ENCODE peak calls at places on chromosomes 11 and 22, in five cellular contexts. One of them, this sample, is unnamed.

GRCh38 chr11:36510567-36511020 is 522 bp upstream of the TRAF6 start:
- DNase-seq in NCI-H2029: no peak
- DNase-seq in activated CD4-positive, CD25-positive, alpha-beta regulatory T cell treated with anti-CD3 and anti-CD28 coated beads, Interleukin-2, amount 50 U/mL, for 16 hours: no peak
- DNase-seq in amygdala: no peak
- DNase-seq in naive thymus-derived CD8-positive, alpha-beta T cell: no peak
- DNase-seq in this sample: no peak

GRCh38 chr11:73671701-73672100 is 25.3 kb downstream of the PLEKHB1 start:
- DNase-seq in activated CD4-positive, CD25-positive, alpha-beta regulatory T cell treated with anti-CD3 and anti-CD28 coated beads, Interleukin-2, amount 50 U/mL, for 16 hours: no peak
- DNase-seq in amygdala: no peak
- DNase-seq in naive thymus-derived CD8-positive, alpha-beta T cell: no peak
- DNase-seq in NCI-H2029: no peak
- DNase-seq in this sample: peak

GRCh38 chr11:121466063-121466794 is 13.5 kb upstream of the SORL1-AS1 start:
- DNase-seq in activated CD4-positive, CD25-positive, alpha-beta regulatory T cell treated with anti-CD3 and anti-CD28 coated beads, Interleukin-2, amount 50 U/mL, for 16 hours: no peak
- DNase-seq in naive thymus-derived CD8-positive, alpha-beta T cell: no peak
- DNase-seq in NCI-H2029: peak
- DNase-seq in amygdala: no peak
- DNase-seq in this sample: peak

GRCh38 chr22:19959587-19960490 is 18.2 kb upstream of the TXNRD2 start:
- DNase-seq in activated CD4-positive, CD25-positive, alpha-beta regulatory T cell treated with anti-CD3 and anti-CD28 coated beads, Interleukin-2, amount 50 U/mL, for 16 hours: no peak
- DNase-seq in naive thymus-derived CD8-positive, alpha-beta T cell: no peak
- DNase-seq in NCI-H2029: no peak
- DNase-seq in amygdala: no peak
- DNase-seq in this sample: peak

GRCh38 chr11:64918056-64918455 is 1.0 kb upstream of the ATG2A start:
- DNase-seq in amygdala: no peak
- DNase-seq in activated CD4-positive, CD25-positive, alpha-beta regulatory T cell treated with anti-CD3 and anti-CD28 coated beads, Interleukin-2, amount 50 U/mL, for 16 hours: no peak
- DNase-seq in NCI-H2029: no peak
- DNase-seq in naive thymus-derived CD8-positive, alpha-beta T cell: no peak
- DNase-seq in this sample: no peak

GRCh38 chr22:19287076-19287724 is 4.3 kb downstream of the CLTCL1 start:
- DNase-seq in activated CD4-positive, CD25-positive, alpha-beta regulatory T cell treated with anti-CD3 and anti-CD28 coated beads, Interleukin-2, amount 50 U/mL, for 16 hours: no peak
- DNase-seq in NCI-H2029: peak
- DNase-seq in naive thymus-derived CD8-positive, alpha-beta T cell: no peak
- DNase-seq in amygdala: no peak
- DNase-seq in this sample: no peak

GRCh38 chr22:27388090-27388600 is 413.4 kb downstream of the MN1 start:
- DNase-seq in naive thymus-derived CD8-positive, alpha-beta T cell: no peak
- DNase-seq in activated CD4-positive, CD25-positive, alpha-beta regulatory T cell treated with anti-CD3 and anti-CD28 coated beads, Interleukin-2, amount 50 U/mL, for 16 hours: no peak
- DNase-seq in amygdala: no peak
- DNase-seq in NCI-H2029: no peak
- DNase-seq in this sample: no peak

GRCh38 chr11:112300094-112300786 is 39.6 kb upstream of the PLET1 start:
- DNase-seq in naive thymus-derived CD8-positive, alpha-beta T cell: no peak
- DNase-seq in amygdala: no peak
- DNase-seq in activated CD4-positive, CD25-positive, alpha-beta regulatory T cell treated with anti-CD3 and anti-CD28 coated beads, Interleukin-2, amount 50 U/mL, for 16 hours: no peak
- DNase-seq in NCI-H2029: no peak
- DNase-seq in this sample: peak

GRCh38 chr11:57800444-57801184 is 39.0 kb downstream of the CTNND1 start:
- DNase-seq in activated CD4-positive, CD25-positive, alpha-beta regulatory T cell treated with anti-CD3 and anti-CD28 coated beads, Interleukin-2, amount 50 U/mL, for 16 hours: no peak
- DNase-seq in NCI-H2029: peak
- DNase-seq in amygdala: no peak
- DNase-seq in naive thymus-derived CD8-positive, alpha-beta T cell: no peak
- DNase-seq in this sample: no peak

GRCh38 chr22:30884211-30885000 is 84.2 kb downstream of the MORC2 start:
- DNase-seq in amygdala: no peak
- DNase-seq in naive thymus-derived CD8-positive, alpha-beta T cell: no peak
- DNase-seq in activated CD4-positive, CD25-positive, alpha-beta regulatory T cell treated with anti-CD3 and anti-CD28 coated beads, Interleukin-2, amount 50 U/mL, for 16 hours: no peak
- DNase-seq in NCI-H2029: no peak
- DNase-seq in this sample: no peak

GRCh38 chr11:6746086-6746618 is 25.6 kb downstream of the OR2AG2 start:
- DNase-seq in NCI-H2029: no peak
- DNase-seq in activated CD4-positive, CD25-positive, alpha-beta regulatory T cell treated with anti-CD3 and anti-CD28 coated beads, Interleukin-2, amount 50 U/mL, for 16 hours: no peak
- DNase-seq in naive thymus-derived CD8-positive, alpha-beta T cell: peak
- DNase-seq in amygdala: no peak
- DNase-seq in this sample: no peak

GRCh38 chr11:134418119-134418840 is 6.2 kb upstream of the B3GAT1 start:
- DNase-seq in naive thymus-derived CD8-positive, alpha-beta T cell: no peak
- DNase-seq in NCI-H2029: no peak
- DNase-seq in activated CD4-positive, CD25-positive, alpha-beta regulatory T cell treated with anti-CD3 and anti-CD28 coated beads, Interleukin-2, amount 50 U/mL, for 16 hours: no peak
- DNase-seq in amygdala: no peak
- DNase-seq in this sample: no peak

GRCh38 chr11:43786016-43786415 is 94.6 kb upstream of the ALKBH3 start:
- DNase-seq in naive thymus-derived CD8-positive, alpha-beta T cell: no peak
- DNase-seq in amygdala: no peak
- DNase-seq in activated CD4-positive, CD25-positive, alpha-beta regulatory T cell treated with anti-CD3 and anti-CD28 coated beads, Interleukin-2, amount 50 U/mL, for 16 hours: no peak
- DNase-seq in NCI-H2029: no peak
- DNase-seq in this sample: no peak

GRCh38 chr11:47394322-47395224 is 13.8 kb upstream of the SLC39A13 start:
- DNase-seq in amygdala: no peak
- DNase-seq in activated CD4-positive, CD25-positive, alpha-beta regulatory T cell treated with anti-CD3 and anti-CD28 coated beads, Interleukin-2, amount 50 U/mL, for 16 hours: peak
- DNase-seq in naive thymus-derived CD8-positive, alpha-beta T cell: peak
- DNase-seq in NCI-H2029: no peak
- DNase-seq in this sample: peak

GRCh38 chr11:121672630-121673487 is 220.1 kb upstream of the SORL1-AS1 start:
- DNase-seq in amygdala: no peak
- DNase-seq in naive thymus-derived CD8-positive, alpha-beta T cell: no peak
- DNase-seq in NCI-H2029: no peak
- DNase-seq in activated CD4-positive, CD25-positive, alpha-beta regulatory T cell treated with anti-CD3 and anti-CD28 coated beads, Interleukin-2, amount 50 U/mL, for 16 hours: no peak
- DNase-seq in this sample: peak

GRCh38 chr11:90349741-90350140 is 126.9 kb upstream of the CHORDC1 start:
- DNase-seq in activated CD4-positive, CD25-positive, alpha-beta regulatory T cell treated with anti-CD3 and anti-CD28 coated beads, Interleukin-2, amount 50 U/mL, for 16 hours: no peak
- DNase-seq in naive thymus-derived CD8-positive, alpha-beta T cell: no peak
- DNase-seq in amygdala: no peak
- DNase-seq in NCI-H2029: no peak
- DNase-seq in this sample: no peak

GRCh38 chr11:123144707-123145106 is 50.3 kb downstream of the CLMP start:
- DNase-seq in NCI-H2029: no peak
- DNase-seq in naive thymus-derived CD8-positive, alpha-beta T cell: no peak
- DNase-seq in activated CD4-positive, CD25-positive, alpha-beta regulatory T cell treated with anti-CD3 and anti-CD28 coated beads, Interleukin-2, amount 50 U/mL, for 16 hours: no peak
- DNase-seq in amygdala: no peak
- DNase-seq in this sample: no peak

GRCh38 chr11:45662096-45662664 is 3.2 kb downstream of the CHST1 start:
- DNase-seq in activated CD4-positive, CD25-positive, alpha-beta regulatory T cell treated with anti-CD3 and anti-CD28 coated beads, Interleukin-2, amount 50 U/mL, for 16 hours: no peak
- DNase-seq in NCI-H2029: no peak
- DNase-seq in naive thymus-derived CD8-positive, alpha-beta T cell: no peak
- DNase-seq in amygdala: no peak
- DNase-seq in this sample: no peak

GRCh38 chr11:100855466-100856067 is 168.5 kb downstream of the ARHGAP42 start:
- DNase-seq in naive thymus-derived CD8-positive, alpha-beta T cell: no peak
- DNase-seq in NCI-H2029: no peak
- DNase-seq in activated CD4-positive, CD25-positive, alpha-beta regulatory T cell treated with anti-CD3 and anti-CD28 coated beads, Interleukin-2, amount 50 U/mL, for 16 hours: no peak
- DNase-seq in amygdala: no peak
- DNase-seq in this sample: no peak

GRCh38 chr11:62104816-62105610 is 18.8 kb upstream of the INCENP start:
- DNase-seq in naive thymus-derived CD8-positive, alpha-beta T cell: no peak
- DNase-seq in NCI-H2029: no peak
- DNase-seq in amygdala: no peak
- DNase-seq in activated CD4-positive, CD25-positive, alpha-beta regulatory T cell treated with anti-CD3 and anti-CD28 coated beads, Interleukin-2, amount 50 U/mL, for 16 hours: no peak
- DNase-seq in this sample: no peak

GRCh38 chr11:107116358-107116757 is 98.1 kb upstream of the GUCY1A2 start:
- DNase-seq in naive thymus-derived CD8-positive, alpha-beta T cell: no peak
- DNase-seq in NCI-H2029: no peak
- DNase-seq in activated CD4-positive, CD25-positive, alpha-beta regulatory T cell treated with anti-CD3 and anti-CD28 coated beads, Interleukin-2, amount 50 U/mL, for 16 hours: no peak
- DNase-seq in amygdala: no peak
- DNase-seq in this sample: no peak

GRCh38 chr22:27518583-27519437 is 282.7 kb downstream of the MN1 start:
- DNase-seq in activated CD4-positive, CD25-positive, alpha-beta regulatory T cell treated with anti-CD3 and anti-CD28 coated beads, Interleukin-2, amount 50 U/mL, for 16 hours: no peak
- DNase-seq in NCI-H2029: no peak
- DNase-seq in amygdala: no peak
- DNase-seq in naive thymus-derived CD8-positive, alpha-beta T cell: no peak
- DNase-seq in this sample: no peak

GRCh38 chr11:124421043-124421442 is 3.6 kb downstream of the OR8B4 start:
- DNase-seq in naive thymus-derived CD8-positive, alpha-beta T cell: no peak
- DNase-seq in amygdala: no peak
- DNase-seq in activated CD4-positive, CD25-positive, alpha-beta regulatory T cell treated with anti-CD3 and anti-CD28 coated beads, Interleukin-2, amount 50 U/mL, for 16 hours: no peak
- DNase-seq in NCI-H2029: no peak
- DNase-seq in this sample: no peak

GRCh38 chr11:76604081-76604601 is 66.4 kb downstream of the LRRC32 start:
- DNase-seq in activated CD4-positive, CD25-positive, alpha-beta regulatory T cell treated with anti-CD3 and anti-CD28 coated beads, Interleukin-2, amount 50 U/mL, for 16 hours: no peak
- DNase-seq in naive thymus-derived CD8-positive, alpha-beta T cell: no peak
- DNase-seq in NCI-H2029: no peak
- DNase-seq in amygdala: no peak
- DNase-seq in this sample: no peak

GRCh38 chr11:123221074-123221473 is 26.0 kb upstream of the CLMP start:
- DNase-seq in NCI-H2029: no peak
- DNase-seq in naive thymus-derived CD8-positive, alpha-beta T cell: no peak
- DNase-seq in amygdala: no peak
- DNase-seq in activated CD4-positive, CD25-positive, alpha-beta regulatory T cell treated with anti-CD3 and anti-CD28 coated beads, Interleukin-2, amount 50 U/mL, for 16 hours: no peak
- DNase-seq in this sample: no peak

GRCh38 chr11:35045219-35045819 is 93.7 kb upstream of the CD44 start:
- DNase-seq in naive thymus-derived CD8-positive, alpha-beta T cell: peak
- DNase-seq in NCI-H2029: peak
- DNase-seq in activated CD4-positive, CD25-positive, alpha-beta regulatory T cell treated with anti-CD3 and anti-CD28 coated beads, Interleukin-2, amount 50 U/mL, for 16 hours: peak
- DNase-seq in amygdala: no peak
- DNase-seq in this sample: no peak

GRCh38 chr22:49965291-49966040 is 4.9 kb downstream of the PIM3 start:
- DNase-seq in NCI-H2029: no peak
- DNase-seq in amygdala: no peak
- DNase-seq in activated CD4-positive, CD25-positive, alpha-beta regulatory T cell treated with anti-CD3 and anti-CD28 coated beads, Interleukin-2, amount 50 U/mL, for 16 hours: no peak
- DNase-seq in naive thymus-derived CD8-positive, alpha-beta T cell: peak
- DNase-seq in this sample: no peak

GRCh38 chr11:94694309-94695060 is 73.7 kb upstream of the AMOTL1 start:
- DNase-seq in NCI-H2029: no peak
- DNase-seq in naive thymus-derived CD8-positive, alpha-beta T cell: no peak
- DNase-seq in activated CD4-positive, CD25-positive, alpha-beta regulatory T cell treated with anti-CD3 and anti-CD28 coated beads, Interleukin-2, amount 50 U/mL, for 16 hours: no peak
- DNase-seq in amygdala: no peak
- DNase-seq in this sample: no peak

This sample was measured in left cardiac atrium.